ENCODE peak calls at places on chromosomes 16 and 17, in five cellular contexts. A, P, C, I and K are unnamed samples.

GRCh38 chr17:49748791-49749190 is 15.1 kb downstream of the FAM117A start:
- DNase-seq in C (no peak), A (no peak), I (no peak), P (no peak), K (no peak)

GRCh38 chr17:48246623-48247022 is 139.1 kb downstream of the SNX11 start:
- DNase-seq in I (no peak), P (no peak), C (peak), A (no peak), K (peak)

GRCh38 chr17:66665194-66665593 is 169.7 kb upstream of the CACNG5 start:
- DNase-seq in I (no peak), A (no peak), C (peak), P (no peak), K (no peak)

GRCh38 chr16:24036038-24036543 is 200.3 kb downstream of the PRKCB start:
- DNase-seq in P (no peak), A (no peak), C (no peak), I (no peak), K (no peak)

GRCh38 chr17:56269509-56269908 is 116.2 kb downstream of the ANKFN1 start:
- DNase-seq in P (no peak), I (no peak), C (no peak), A (no peak), K (no peak)

GRCh38 chr17:67477687-67478086 is 100.6 kb downstream of the PITPNC1 start:
- DNase-seq in P (no peak), I (no peak), A (no peak), C (peak), K (no peak)

GRCh38 chr16:10552998-10553491 is 27.4 kb downstream of the EMP2 start:
- DNase-seq in I (peak), C (no peak), A (no peak), P (peak), K (no peak)

GRCh38 chr16:53785044-53785443 is 81.1 kb downstream of the FTO start:
- DNase-seq in I (no peak), C (peak), P (no peak), A (no peak), K (no peak)

GRCh38 chr16:11836653-11837244 is 14.6 kb downstream of the RSL1D1 start:
- DNase-seq in I (no peak), C (peak), P (no peak), A (no peak), K (peak)

GRCh38 chr16:17138801-17139200 is 332.0 kb downstream of the XYLT1 start:
- DNase-seq in A (peak), I (peak), P (peak), C (peak), K (no peak)

GRCh38 chr17:19940722-19941464 is 36.7 kb downstream of the AKAP10 start:
- DNase-seq in I (no peak), P (no peak), C (peak), A (no peak), K (peak)

GRCh38 chr17:72173475-72174116 is 52.8 kb downstream of the SOX9 start:
- DNase-seq in A (no peak), I (no peak), P (no peak), C (peak), K (no peak)
- H4K91ac ChIP-seq in A (no peak), I (no peak), P (no peak), C (no peak), K (no peak)

GRCh38 chr16:82070656-82071369 is 35.8 kb downstream of the HSD17B2 start:
- DNase-seq in I (no peak), C (peak), P (no peak), A (no peak), K (peak)

GRCh38 chr16:82071421-82071820 is 36.4 kb downstream of the HSD17B2 start:
- DNase-seq in I (no peak), P (no peak), C (no peak), A (no peak), K (no peak)

GRCh38 chr16:82063456-82064082 is 28.5 kb downstream of the HSD17B2 start:
- DNase-seq in P (no peak), C (no peak), A (no peak), I (no peak), K (peak)

GRCh38 chr16:82067042-82067809 is 32.2 kb downstream of the HSD17B2 start:
- DNase-seq in A (no peak), C (peak), I (no peak), P (no peak), K (no peak)

GRCh38 chr16:82067810-82068325 is 32.8 kb downstream of the HSD17B2 start:
- DNase-seq in I (no peak), C (no peak), P (no peak), A (no peak), K (no peak)
- H4K91ac ChIP-seq in I (no peak), C (peak), P (no peak), A (no peak), K (no peak)

DNA sequence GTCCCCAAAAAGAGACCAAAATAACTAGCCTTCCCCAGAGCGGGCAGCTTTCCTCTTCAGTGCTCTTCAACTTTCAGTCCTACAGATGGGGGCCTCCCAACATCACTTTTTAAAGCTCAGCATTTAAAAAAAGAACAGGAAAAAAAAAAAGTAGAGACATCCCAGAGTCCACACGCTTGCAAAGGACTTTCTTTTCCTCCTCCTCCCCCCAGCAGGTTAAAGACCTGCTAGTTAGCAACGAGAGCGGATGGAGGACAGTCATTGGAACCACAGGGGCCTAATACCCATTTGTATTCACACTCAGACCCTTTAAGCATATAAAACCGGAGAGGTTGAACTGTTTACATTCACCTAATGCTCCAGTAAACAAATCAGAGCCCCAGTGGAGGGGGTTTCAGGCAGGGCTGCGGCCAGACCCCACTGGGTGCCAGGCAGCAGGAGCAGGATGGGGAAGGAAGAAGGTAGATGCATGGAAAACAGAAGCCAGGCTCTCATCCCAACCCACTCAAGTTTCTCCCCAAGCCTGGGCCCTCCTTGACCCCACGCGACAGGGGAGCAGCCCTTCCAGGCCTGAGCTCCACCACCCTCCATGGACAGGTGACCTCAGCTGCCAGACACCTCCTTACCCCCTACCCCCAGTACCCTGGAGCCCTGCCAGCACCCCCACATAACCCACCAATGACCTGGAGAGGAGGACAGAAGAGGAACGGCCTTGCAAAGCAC is 15.2 kb downstream of the ZFHX3 start:
- DNase-seq in C (no peak), A (no peak), P (peak), I (peak), K (peak)
- H4K91ac ChIP-seq in C (no peak), A (no peak), P (no peak), I (no peak), K (peak)

DNA sequence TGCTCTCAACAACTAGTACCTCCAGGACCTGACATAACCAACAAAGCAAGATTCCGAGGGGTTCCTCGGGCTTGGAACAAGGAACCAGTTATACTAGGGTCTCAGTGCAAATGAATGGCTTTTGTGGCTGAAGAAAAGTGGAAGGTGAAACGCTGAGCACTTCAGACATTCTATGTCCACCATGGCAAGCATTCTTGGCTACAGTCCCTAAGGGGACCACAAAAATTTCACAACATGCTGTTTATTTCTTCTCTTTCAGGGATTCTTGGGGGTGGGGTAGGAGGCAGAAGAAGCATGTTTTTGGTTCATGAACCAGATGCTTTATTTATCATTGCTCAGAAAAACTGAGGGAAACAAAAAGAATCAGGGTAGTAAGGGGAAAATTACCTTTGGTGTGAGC is 479.9 kb upstream of the CDH11 start:
- DNase-seq in I (no peak), P (no peak), C (no peak), A (no peak), K (peak)
- H4K91ac ChIP-seq in I (no peak), P (no peak), C (no peak), A (no peak), K (no peak)

GRCh38 chr16:70395345-70395901 is 43.5 kb downstream of the ST3GAL2 start:
- DNase-seq in I (peak), C (peak), A (peak), P (peak), K (peak)

GRCh38 chr16:70399326-70399725 is 39.6 kb downstream of the ST3GAL2 start:
- DNase-seq in I (no peak), C (no peak), P (no peak), A (no peak), K (no peak)

GRCh38 chr16:70396209-70396904 is 42.5 kb downstream of the ST3GAL2 start:
- DNase-seq in I (no peak), C (peak), P (no peak), A (no peak), K (peak)

GRCh38 chr16:70399951-70400350 is 38.9 kb downstream of the ST3GAL2 start:
- DNase-seq in I (no peak), A (no peak), C (no peak), P (no peak), K (no peak)

GRCh38 chr16:70398177-70398743 is 40.6 kb downstream of the ST3GAL2 start:
- DNase-seq in P (no peak), C (no peak), A (no peak), I (no peak), K (no peak)
- H4K91ac ChIP-seq in P (no peak), C (no peak), A (no peak), I (no peak), K (no peak)

DNA sequence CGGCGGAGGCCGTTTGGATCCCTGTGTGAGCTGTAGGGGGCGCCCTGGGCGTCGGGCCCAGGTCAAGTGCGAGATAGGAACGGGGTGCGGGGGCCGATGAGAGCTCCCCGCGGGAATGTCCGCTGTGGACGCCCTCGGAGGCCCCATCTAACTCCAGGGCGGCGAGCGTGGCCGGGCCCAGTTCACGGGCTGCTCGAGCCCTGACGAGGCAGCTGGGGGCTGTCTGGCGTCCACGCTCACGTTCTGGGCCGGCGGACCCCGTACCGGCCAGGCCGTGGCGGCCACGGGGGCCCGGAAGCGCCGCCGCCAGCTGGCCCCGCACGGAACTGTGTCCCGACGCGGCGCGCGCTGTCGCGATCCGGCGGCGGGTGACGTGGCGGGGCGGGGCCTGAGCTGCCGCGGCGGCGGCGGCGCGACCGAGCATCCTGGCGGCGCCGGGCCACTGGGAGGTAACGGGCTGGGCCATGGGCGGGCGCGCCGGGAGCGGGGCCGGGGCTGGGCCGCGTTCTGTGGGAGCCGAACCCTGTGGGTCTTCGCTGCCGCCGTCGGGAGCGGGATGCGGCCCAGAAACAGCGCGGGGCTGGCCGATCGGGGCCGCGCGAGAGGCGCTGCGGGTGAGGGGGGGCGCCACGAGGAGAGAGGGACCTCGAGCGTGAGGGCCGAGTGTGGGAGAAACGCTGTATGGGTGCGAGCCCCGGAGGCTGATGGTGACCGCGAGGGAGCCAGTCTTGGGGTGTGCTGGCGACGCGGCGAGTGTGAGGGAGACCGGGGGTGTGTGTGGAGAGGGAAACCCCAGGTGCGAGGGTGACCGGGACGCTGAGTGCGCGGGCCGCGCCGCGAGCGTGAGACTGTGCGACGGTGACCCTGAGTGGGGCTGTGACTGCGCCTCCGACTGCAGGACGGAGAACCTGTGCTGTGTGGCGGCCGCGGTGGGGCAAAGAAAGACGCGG is at the start of gene SLC7A6:
- DNase-seq in P (peak), I (peak), C (peak), A (peak), K (peak)
- H4K91ac ChIP-seq in P (no peak), I (peak), C (peak), A (peak), K (peak)

DNA sequence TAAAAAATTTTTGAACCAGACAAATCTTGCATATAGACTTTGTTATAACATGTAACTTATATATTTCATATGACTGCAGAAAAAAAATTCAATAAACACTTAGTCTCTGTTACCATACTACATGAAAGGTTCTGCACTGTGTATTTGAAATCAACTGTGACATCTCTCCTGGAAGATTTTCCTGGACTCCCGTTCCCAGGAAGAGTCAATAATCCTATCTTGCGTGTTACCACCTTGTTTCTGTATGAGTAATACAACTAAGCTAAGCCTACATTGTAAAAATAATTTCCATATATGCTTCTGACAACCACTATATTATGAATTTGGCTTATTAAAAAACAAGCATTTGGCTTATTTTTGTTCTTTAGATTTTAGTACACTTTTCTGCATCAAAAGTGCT is 665.6 kb upstream of the SOX9 start:
- DNase-seq in C (no peak), P (no peak), I (no peak), A (no peak), K (no peak)
- H4K91ac ChIP-seq in C (no peak), P (no peak), I (no peak), A (no peak), K (no peak)

DNA sequence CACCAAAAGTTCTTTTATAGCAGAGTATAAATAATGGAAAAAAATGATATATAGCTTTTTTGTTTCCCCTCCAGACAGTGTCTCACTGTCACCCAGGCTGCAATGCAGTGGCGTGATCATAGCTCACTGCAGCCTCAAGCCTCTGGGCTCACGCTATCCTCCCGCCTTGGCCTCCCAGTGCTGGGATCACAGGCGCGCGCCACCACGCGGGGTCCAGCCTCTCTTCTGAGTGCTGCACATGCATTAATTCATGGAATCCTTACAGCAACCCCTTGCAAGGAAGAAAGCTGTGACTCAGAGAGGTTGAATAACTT is 18.0 kb upstream of the ZNF629 start:
- DNase-seq in A (peak), P (no peak), C (no peak), I (no peak), K (no peak)
- H4K91ac ChIP-seq in A (no peak), P (no peak), C (peak), I (peak), K (peak)